ENCODE peak calls at places on chromosome 4, in ten cellular contexts. I, V, J, T, P, U, Q, A, X and S are unnamed samples.

GRCh38 chr4:110902500-110902899 is 279.6 kb upstream of the PITX2 start:
- DNase-seq in X (no peak), A (no peak), P (peak; percentile 8), U (no peak), Q (no peak), J (no peak), T (no peak), V (no peak), I (no peak), S (no peak)

GRCh38 chr4:124132161-124132560 is 580.4 kb downstream of the ANKRD50 start:
- DNase-seq in T (no peak), I (no peak), U (no peak), Q (no peak), P (no peak), A (no peak), X (no peak), J (no peak), V (no peak), S (no peak)

GRCh38 chr4:83725076-83726074 is 189.5 kb downstream of the GPAT3 start:
- DNase-seq in I (no peak), A (no peak), X (no peak), V (no peak), U (no peak), J (no peak), P (no peak), Q (no peak), T (no peak), S (no peak)

GRCh38 chr4:141730805-141731204 is 94.4 kb downstream of the IL15 start:
- DNase-seq in V (no peak), A (no peak), I (no peak), J (no peak), X (no peak), Q (no peak), P (peak; percentile 5), T (no peak), U (no peak), S (no peak)

GRCh38 chr4:165009493-165010227 is 22.1 kb upstream of the TRIM60 start:
- DNase-seq in P (no peak), V (no peak), T (no peak), J (no peak), I (peak; percentile 48), U (no peak), A (no peak), X (no peak), Q (no peak), S (no peak)

GRCh38 chr4:54556081-54556480 is 101.7 kb upstream of the KIT start:
- DNase-seq in P (no peak), T (no peak), I (no peak), V (no peak), J (no peak), Q (no peak), U (no peak), A (no peak), X (no peak), S (no peak)

GRCh38 chr4:8580321-8581093 is at the start of gene GPR78:
- DNase-seq in V (no peak), Q (no peak), X (peak; percentile 58), I (peak; percentile 60), J (peak; percentile 84), A (peak; percentile 69), P (peak; percentile 39), T (peak; percentile 60), U (peak; percentile 95), S (peak; percentile 76)

GRCh38 chr4:95693594-95693993 is 144.8 kb upstream of the UNC5C start:
- DNase-seq in P (peak; percentile 34), T (no peak), U (peak; percentile 66), J (no peak), A (no peak), V (no peak), I (no peak), Q (no peak), X (no peak), S (no peak)

GRCh38 chr4:98627883-98628282 is 30.5 kb downstream of the TSPAN5 start:
- DNase-seq in A (no peak), U (no peak), V (no peak), T (no peak), Q (no peak), X (no peak), J (no peak), I (no peak), P (peak; percentile 74), S (no peak)

GRCh38 chr4:38313999-38314561 is 349.9 kb upstream of the KLF3 start:
- DNase-seq in P (peak; percentile 60), T (no peak), X (no peak), U (no peak), I (no peak), A (peak; percentile 60), Q (no peak), V (peak; percentile 36), J (no peak), S (no peak)

GRCh38 chr4:38316045-38316444 is 348.0 kb upstream of the KLF3 start:
- DNase-seq in I (no peak), Q (no peak), T (no peak), J (no peak), A (no peak), P (no peak), V (no peak), U (no peak), X (no peak), S (no peak)

GRCh38 chr4:38313175-38313574 is 350.8 kb upstream of the KLF3 start:
- DNase-seq in U (no peak), T (no peak), I (no peak), A (peak; percentile 81), J (no peak), Q (no peak), P (no peak), V (no peak), X (no peak), S (no peak)

GRCh38 chr4:38315296-38315695 is 348.7 kb upstream of the KLF3 start:
- DNase-seq in V (no peak), Q (no peak), P (no peak), J (no peak), U (no peak), I (no peak), T (no peak), A (no peak), X (no peak), S (no peak)

GRCh38 chr4:38314663-38315062 is 349.3 kb upstream of the KLF3 start:
- DNase-seq in I (no peak), P (no peak), A (peak; percentile 91), X (no peak), V (peak; percentile 67), Q (no peak), T (no peak), U (no peak), J (no peak), S (no peak)
- TF ChIP-seq CTCF in I (no peak), P (no peak), A (no peak), X (no peak), V (no peak), Q (no peak), T (no peak), U (no peak), J (no peak), S (no peak)

DNA sequence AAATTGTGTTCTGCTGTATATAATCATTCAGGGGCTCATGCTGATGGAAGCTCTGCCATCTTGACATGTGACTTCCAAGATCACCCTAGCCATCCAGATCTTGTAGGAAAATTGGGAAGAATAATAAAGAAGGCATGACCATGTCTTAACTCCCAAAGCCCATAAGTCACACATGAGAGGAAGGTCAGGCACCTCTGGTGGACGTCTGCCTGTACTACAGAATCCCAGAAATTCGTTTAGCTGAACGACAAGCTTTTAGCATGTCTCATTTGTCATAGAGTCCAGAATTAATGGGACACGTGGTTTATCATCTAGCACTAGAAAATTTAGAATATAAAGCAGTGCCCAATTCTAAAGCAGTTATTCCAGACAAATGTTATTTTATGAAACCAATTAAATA is 212.7 kb downstream of the CENPC start:
- DNase-seq in J (no peak), X (no peak), P (no peak), Q (no peak), I (peak; percentile 3), T (no peak), A (no peak), U (peak; percentile 64), V (no peak), S (no peak)
- TF ChIP-seq CTCF in J (no peak), X (no peak), P (peak; percentile 45), Q (no peak), I (peak; percentile 29), T (no peak), A (no peak), U (peak; percentile 62), V (no peak), S (no peak)

DNA sequence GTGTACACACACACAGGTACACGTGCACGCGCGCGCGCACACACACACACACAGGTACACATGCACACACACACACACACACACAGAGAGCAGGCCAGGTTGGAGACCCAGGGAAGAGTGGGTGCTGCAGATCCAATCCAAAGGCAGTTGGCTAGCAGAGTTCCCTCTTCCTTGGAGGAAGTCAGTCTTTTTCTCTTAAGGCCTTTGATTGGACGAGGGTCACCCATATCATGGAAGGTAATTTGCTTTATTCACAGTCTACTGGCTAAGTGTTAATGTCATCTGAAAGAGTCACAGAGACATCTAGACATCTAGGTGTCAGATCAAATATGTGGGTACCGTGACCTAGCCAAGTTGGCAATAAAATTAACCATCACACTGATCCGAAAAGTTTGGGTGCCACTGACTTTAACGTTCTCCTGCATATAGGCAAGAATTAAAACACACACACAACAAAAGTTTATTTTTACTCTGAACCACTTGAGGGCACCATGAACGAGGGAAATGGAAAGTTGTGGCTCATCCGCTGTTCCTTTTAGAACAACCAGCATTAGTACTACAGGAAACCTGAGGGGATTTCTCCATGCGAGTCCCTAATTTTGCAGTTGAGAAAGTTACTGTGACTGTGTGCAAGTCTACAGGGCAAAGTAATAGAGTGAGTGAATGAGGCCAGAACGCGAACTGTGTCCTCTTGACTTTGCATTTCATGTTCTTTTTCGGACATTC is 66.0 kb upstream of the STOX2 start:
- DNase-seq in A (no peak), V (no peak), T (no peak), X (no peak), P (peak; percentile 19), I (no peak), J (no peak), Q (no peak), U (peak; percentile 70), S (no peak)
- TF ChIP-seq CTCF in A (no peak), V (no peak), T (no peak), X (no peak), P (no peak), I (no peak), J (no peak), Q (no peak), U (peak; percentile 54), S (no peak)

DNA sequence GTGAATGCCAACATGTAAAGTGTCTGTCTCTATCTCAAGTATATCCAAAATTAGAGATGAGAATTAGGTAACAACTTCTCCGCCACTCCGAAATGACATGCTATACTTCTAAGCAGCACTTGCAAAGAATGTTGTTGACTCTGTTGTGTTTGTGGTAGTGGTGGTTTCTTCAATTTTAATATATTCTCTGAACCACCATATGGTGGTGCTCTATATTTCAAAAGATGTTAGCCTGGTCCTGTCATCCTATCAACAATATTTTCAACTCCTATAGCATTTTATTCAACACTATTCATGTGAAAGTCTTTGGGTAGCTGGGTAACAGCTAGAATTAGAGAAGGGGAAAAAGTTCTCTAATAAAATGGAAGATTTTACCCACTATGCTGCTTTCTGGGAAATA is 1622.8 kb upstream of the IGFBP7 start:
- DNase-seq in I (no peak), P (no peak), X (no peak), V (no peak), T (no peak), J (no peak), A (no peak), Q (no peak), U (no peak), S (no peak)
- TF ChIP-seq CTCF in I (no peak), P (no peak), X (no peak), V (no peak), T (no peak), J (no peak), A (no peak), Q (no peak), U (peak; percentile 37), S (no peak)